ENCODE peak calls at places on chromosome 21, in four cellular contexts. F is neuronal stem cell, E is H9, N is IMR-90. M is an unnamed sample.

GRCh38 chr21:36162631-36163030 is 6.0 kb downstream of the DOP1B start:
- DNase-seq in F (no peak), E (no peak), N (no peak), M (no peak)

GRCh38 chr21:40067751-40068150 is 200.5 kb downstream of the PCP4 start:
- DNase-seq in F (no peak), E (no peak), N (no peak), M (no peak)

GRCh38 chr21:10627316-10627863 is 106.0 kb downstream of the TPTE start:
- DNase-seq in F (no peak), E (no peak), N (no peak), M (no peak)

GRCh38 chr21:31991356-31992331 is 118.8 kb downstream of the HUNK start:
- DNase-seq in F (no peak), E (peak), N (no peak), M (no peak)

GRCh38 chr21:31732538-31732864 is 583 bp upstream of the SCAF4 start:
- DNase-seq in F (no peak), E (no peak), N (no peak), M (no peak)

GRCh38 chr21:35614412-35614901 is 445.9 kb downstream of the SETD4 start:
- DNase-seq in F (no peak), E (no peak), N (peak), M (no peak)

GRCh38 chr21:31198575-31198974 is 145.5 kb downstream of the TIAM1 start:
- DNase-seq in F (peak), E (no peak), N (peak), M (peak)

GRCh38 chr21:43029785-43030184 is 45.9 kb downstream of the CBS start:
- DNase-seq in F (no peak), E (no peak), N (no peak), M (no peak)

GRCh38 chr21:28337319-28337718 is 655.4 kb downstream of the LTN1 start:
- DNase-seq in F (no peak), E (no peak), N (peak), M (peak)

GRCh38 chr21:38258803-38259485 is 2.2 kb downstream of the KCNJ15 start:
- DNase-seq in F (no peak), E (no peak), N (peak), M (peak)

GRCh38 chr21:46646541-46647154 is 11.2 kb downstream of the PRMT2 start:
- DNase-seq in F (no peak), E (no peak), N (no peak), M (no peak)

GRCh38 chr21:37184784-37185593 is 82.1 kb downstream of the VPS26C start:
- DNase-seq in F (no peak), E (no peak), N (no peak), M (no peak)

GRCh38 chr21:20999567-21000169 is 1.5 kb downstream of the NCAM2 start:
- DNase-seq in F (peak), E (peak), N (peak), M (peak)

GRCh38 chr21:26683996-26684395 is 110.9 kb upstream of the CYYR1 start:
- DNase-seq in F (no peak), E (no peak), N (no peak), M (no peak)

GRCh38 chr21:39451332-39452206 is at the start of gene SH3BGR:
- DNase-seq in F (no peak), E (peak), N (no peak), M (no peak)

GRCh38 chr21:25879203-25879602 is 144.4 kb downstream of the GABPA start:
- DNase-seq in F (no peak), E (no peak), N (no peak), M (no peak)

GRCh38 chr21:14956826-14957225 is 108.0 kb downstream of the NRIP1 start:
- DNase-seq in F (no peak), E (no peak), N (peak), M (no peak)

GRCh38 chr21:29230541-29231275 is 68.0 kb upstream of the BACH1 start:
- DNase-seq in F (no peak), E (no peak), N (no peak), M (peak)

GRCh38 chr21:37281993-37282392 is 14.9 kb upstream of the VPS26C start:
- DNase-seq in F (no peak), E (no peak), N (no peak), M (no peak)

GRCh38 chr21:38899277-38899947 is 93.7 kb downstream of the ETS2 start:
- DNase-seq in F (no peak), E (no peak), N (no peak), M (no peak)

GRCh38 chr21:46553993-46554392 is 50.9 kb downstream of the S100B start:
- DNase-seq in F (no peak), E (no peak), N (no peak), M (no peak)

GRCh38 chr21:22806278-22806677 is 1808.1 kb downstream of the NCAM2 start:
- DNase-seq in F (no peak), E (no peak), N (no peak), M (no peak)

GRCh38 chr21:45011426-45011825 is 63.0 kb upstream of the ADARB1 start:
- DNase-seq in F (no peak), E (no peak), N (no peak), M (no peak)
- H3K4me2 ChIP-seq in F (no peak), E (no peak), N (no peak), M (no peak)

DNA sequence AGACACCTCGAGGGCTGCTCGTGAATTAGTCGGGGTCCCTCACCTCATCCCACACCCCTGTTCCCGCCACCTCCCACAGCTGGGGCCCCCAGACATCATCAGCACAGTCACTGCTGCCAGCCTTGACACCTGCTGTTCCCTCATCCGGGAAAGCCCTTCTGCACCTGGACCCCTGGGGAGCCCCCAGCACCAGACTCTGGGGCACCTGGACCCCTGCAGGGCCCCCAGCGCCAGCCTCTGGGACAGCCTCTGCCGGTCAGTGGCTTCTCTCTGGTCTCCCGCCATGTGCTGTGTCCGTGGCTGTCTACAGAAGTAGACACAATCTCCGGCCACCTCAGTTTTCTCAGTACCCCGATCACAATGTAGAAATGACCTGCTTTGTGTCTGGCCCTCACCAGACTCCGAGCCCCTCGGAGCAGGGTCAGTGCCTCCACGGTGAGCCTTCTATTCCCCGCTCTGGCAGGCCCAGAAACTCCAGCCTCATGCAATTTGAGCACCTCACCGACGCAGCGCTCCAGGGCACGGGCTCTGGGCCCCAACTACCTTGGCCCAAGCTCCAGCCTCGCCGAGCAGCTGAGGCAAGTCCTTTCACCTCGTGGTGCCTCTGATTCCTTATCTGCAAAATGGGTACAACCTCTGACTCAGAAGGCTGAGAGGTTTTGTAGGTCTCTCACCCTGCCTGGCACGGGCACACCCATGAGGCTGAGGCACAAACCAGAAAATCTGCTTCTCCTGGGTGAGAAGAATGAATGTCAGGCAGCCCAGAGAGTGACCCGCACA is 84.7 kb downstream of the RIPK4 start:
- DNase-seq in F (no peak), E (no peak), N (no peak), M (no peak)
- H3K27ac ChIP-seq in F (no peak), E (no peak), N (no peak), M (no peak)

DNA sequence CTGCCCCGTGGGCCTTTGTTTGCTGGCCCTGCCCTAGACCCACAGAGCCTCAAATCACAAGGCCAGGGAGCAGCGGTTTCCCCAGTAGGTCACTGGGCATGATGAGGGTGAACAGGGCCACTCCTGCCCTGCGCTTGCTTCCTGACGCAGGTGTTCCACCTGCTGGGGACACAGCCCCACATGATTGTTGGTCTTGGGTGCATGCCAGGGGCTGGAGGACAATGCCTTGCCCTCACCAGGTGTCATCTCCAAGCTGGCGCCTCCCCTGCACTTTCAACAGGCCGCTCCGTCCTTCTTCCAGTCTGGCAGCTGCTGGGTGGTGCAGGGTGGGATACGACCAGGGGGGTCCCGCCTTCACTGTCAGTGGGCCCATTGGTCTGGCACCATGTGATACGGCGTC is 24.3 kb downstream of the IL10RB start:
- DNase-seq in F (no peak), E (no peak), N (no peak), M (no peak)
- H2AK5ac ChIP-seq in F (no peak), E (no peak), N (no peak), M (no peak)

DNA sequence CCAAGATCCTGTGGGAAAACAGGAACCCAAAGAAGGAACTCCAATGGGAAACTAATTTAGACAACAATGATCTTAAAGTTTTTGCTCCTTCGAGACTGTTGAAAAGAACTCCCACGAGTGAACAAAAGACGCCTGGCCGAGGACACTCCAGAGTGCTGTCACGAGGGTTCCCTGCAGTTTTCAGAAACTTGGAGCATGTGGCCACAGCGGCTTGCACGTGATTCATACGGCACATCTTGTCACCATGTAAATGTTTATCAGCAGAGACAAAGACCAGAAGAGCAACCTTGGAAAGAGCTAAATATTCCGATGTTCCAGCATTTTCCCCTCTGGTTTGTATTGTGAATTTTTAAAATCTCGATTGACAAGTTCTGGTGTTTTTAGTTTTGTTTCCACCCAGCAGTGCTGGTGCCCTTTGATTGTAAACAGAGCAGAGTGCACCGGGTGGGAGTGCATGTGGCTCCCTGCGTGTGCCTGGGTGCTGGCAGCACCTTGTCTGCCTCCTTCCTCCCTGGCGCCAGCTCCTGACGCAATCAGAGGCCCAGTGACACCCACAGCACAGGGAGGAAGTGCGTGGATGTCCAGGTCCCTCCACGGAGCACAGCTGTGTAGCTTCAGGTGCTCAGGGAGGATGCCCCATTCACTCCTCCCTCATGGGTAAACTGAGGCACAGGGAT is 23.0 kb downstream of the LRRC3 start:
- DNase-seq in F (no peak), E (no peak), N (no peak), M (no peak)
- H3K4me2 ChIP-seq in F (no peak), E (no peak), N (no peak), M (no peak)

DNA sequence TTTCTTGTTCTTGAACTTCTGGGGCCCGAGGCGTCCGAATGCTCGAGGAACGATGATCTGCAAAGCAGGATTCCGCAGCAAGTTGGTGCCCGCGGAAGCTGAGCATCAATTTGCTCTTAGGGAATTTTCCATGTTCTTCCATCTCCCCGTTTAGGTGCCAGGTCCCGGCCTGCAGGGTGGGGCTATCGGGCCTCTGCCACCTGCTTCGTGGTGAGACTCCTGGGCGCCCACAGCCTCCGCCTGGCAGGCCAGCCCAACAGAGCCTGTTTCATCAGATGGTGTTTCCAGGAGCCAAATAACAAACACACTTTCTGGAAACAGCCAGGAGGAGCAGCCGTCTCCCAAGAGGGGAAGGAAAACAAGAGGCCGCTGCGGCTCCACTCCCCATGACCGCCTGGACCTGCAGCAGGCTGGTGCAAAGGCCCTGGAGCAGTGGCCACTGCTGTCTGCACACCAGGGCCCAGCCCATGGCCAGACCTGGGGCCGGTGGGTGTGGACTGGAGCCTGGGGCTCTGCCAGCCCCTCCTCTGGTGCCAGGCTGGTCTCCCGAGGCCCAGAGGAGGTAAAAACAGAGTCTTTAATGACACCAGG is 54.8 kb downstream of the SLX9 start:
- DNase-seq in F (no peak), E (no peak), N (no peak), M (no peak)
- H3K27ac ChIP-seq in F (no peak), E (no peak), N (no peak), M (no peak)

DNA sequence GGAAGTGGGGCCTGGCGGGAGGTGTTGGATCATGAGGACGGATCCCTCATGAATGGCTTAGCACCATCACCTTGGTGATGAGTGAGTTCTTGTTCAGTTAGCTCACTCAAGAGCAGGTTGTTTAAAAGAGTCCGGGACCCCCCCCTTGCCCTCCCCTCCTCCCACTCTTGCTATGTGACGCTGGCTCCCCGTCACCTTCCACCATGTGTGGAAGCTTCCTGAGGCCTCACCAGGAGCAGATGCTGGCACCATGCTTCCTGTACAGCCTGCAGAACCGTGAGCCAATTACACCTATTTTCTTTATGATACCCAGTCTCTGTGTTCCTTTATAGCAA is 3.0 kb upstream of the SLC19A1 start:
- DNase-seq in F (no peak), E (no peak), N (no peak), M (no peak)
- H2AK5ac ChIP-seq in F (no peak), E (no peak), N (no peak), M (no peak)

GRCh38 chr21:45248893-45249381 is 38.8 kb downstream of the POFUT2 start:
- DNase-seq in F (no peak), E (peak), N (peak), M (no peak)
- H3K4me2 ChIP-seq in F (peak), E (peak), N (peak), M (no peak)

DNA sequence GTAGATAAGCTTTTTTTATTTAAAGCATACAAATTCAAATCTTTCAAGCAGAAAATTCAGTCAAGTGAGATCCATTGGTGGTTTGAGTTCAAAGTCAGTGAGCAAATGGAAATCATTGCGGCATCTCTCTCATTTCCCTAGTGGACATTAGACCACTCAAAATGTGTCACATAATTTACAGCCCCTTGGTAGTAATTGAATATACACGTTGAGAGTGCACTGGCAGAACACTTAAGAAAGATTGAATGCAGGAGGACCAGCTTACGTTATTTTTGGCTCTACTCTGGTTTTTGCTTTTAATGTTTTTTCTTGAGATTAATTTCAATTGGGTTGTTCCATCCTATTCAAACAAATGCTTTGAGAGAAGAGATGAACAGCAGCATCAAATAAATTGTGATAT is 633.8 kb downstream of the USP25 start:
- DNase-seq in F (no peak), E (no peak), N (no peak), M (no peak)
- H3K27ac ChIP-seq in F (no peak), E (no peak), N (no peak), M (no peak)

DNA sequence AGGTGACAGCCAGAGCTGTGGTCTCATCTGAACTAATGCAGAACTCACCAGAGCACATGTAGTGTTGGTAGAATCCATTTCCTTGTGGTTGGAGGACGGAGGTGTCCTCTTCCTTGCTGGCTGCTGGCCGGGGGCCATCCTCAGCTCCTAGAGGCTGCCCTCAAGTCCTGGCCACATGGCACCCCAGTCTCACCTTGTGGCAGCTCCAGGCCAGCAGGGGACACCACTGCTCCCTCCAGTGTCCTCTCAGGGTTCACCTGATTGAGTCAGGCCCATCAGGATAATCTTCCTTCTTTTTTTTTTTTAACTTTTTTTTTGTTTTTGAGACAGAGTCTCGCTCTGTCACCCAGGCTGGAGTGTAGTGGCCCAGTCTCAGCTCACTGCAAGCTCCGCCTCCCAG is 2.9 kb downstream of the KCNE1 start:
- DNase-seq in F (no peak), E (no peak), N (no peak), M (no peak)
- H2AK5ac ChIP-seq in F (no peak), E (no peak), N (no peak), M (no peak)

M was measured in mesenchymal stem cell.